ENCODE peak calls at places on chromosome 4, in nine cellular contexts. R, S, N, Y, V, L, P, H and M are unnamed samples.

GRCh38 chr4:8106451-8107025 is 52.1 kb downstream of the ABLIM2 start:
- DNase-seq in R (no peak), S (no peak), N (no peak), Y (no peak), V (no peak), L (no peak), P (no peak), H (no peak), M (no peak)

GRCh38 chr4:153471691-153472080 is 5.5 kb downstream of the TMEM131L start:
- DNase-seq in R (no peak), S (no peak), N (peak; percentile 72), Y (no peak), V (no peak), L (no peak), P (no peak), H (no peak), M (no peak)

GRCh38 chr4:168384437-168385141 is 66.0 kb upstream of the DDX60 start:
- DNase-seq in R (no peak), S (no peak), N (no peak), Y (no peak), V (no peak), L (no peak), P (no peak), H (no peak), M (no peak)

GRCh38 chr4:6121276-6121850 is 79.0 kb downstream of the JAKMIP1 start:
- DNase-seq in R (no peak), S (no peak), N (no peak), Y (no peak), V (no peak), L (no peak), P (no peak), H (no peak), M (no peak)

GRCh38 chr4:19309365-19309764 is 942.3 kb upstream of the SLIT2 start:
- DNase-seq in R (no peak), S (no peak), N (no peak), Y (no peak), V (no peak), L (no peak), P (no peak), H (no peak), M (peak; percentile 28)

GRCh38 chr4:118400362-118400761 is 47.6 kb upstream of the PRSS12 start:
- DNase-seq in R (no peak), S (no peak), N (no peak), Y (no peak), V (no peak), L (no peak), P (no peak), H (no peak), M (no peak)

GRCh38 chr4:153822316-153822715 is 33.4 kb upstream of the SFRP2 start:
- DNase-seq in R (no peak), S (no peak), N (no peak), Y (no peak), V (no peak), L (no peak), P (no peak), H (no peak), M (no peak)

GRCh38 chr4:105057370-105058096 is 89.1 kb upstream of the TET2 start:
- DNase-seq in R (no peak), S (no peak), N (no peak), Y (no peak), V (no peak), L (no peak), P (no peak), H (no peak), M (no peak)

GRCh38 chr4:156390599-156391296 is 437.1 kb upstream of the CTSO start:
- DNase-seq in R (no peak), S (no peak), N (no peak), Y (no peak), V (no peak), L (no peak), P (no peak), H (no peak), M (peak; percentile 32)

GRCh38 chr4:151485541-151486131 is 76.7 kb downstream of the FHIP1A start:
- DNase-seq in R (no peak), S (no peak), N (no peak), Y (no peak), V (no peak), L (no peak), P (no peak), H (no peak), M (no peak)

GRCh38 chr4:151801547-151802516 is 41.0 kb upstream of the GATB start:
- DNase-seq in R (no peak), S (no peak), N (peak; percentile 47), Y (peak; percentile 15), V (peak; percentile 25), L (peak; percentile 65), P (peak; percentile 37), H (peak; percentile 59), M (no peak)

GRCh38 chr4:173529505-173530325 is at the start of gene HAND2:
- DNase-seq in R (no peak), S (peak; percentile 84), N (no peak), Y (no peak), V (no peak), L (peak; percentile 81), P (no peak), H (peak; percentile 54), M (peak; percentile 67)

GRCh38 chr4:3524349-3524748 is 7.9 kb downstream of the LRPAP1 start:
- DNase-seq in R (no peak), S (peak; percentile 24), N (no peak), Y (no peak), V (no peak), L (no peak), P (no peak), H (peak; percentile 7), M (no peak)

GRCh38 chr4:62051332-62051731 is 851.2 kb downstream of the ADGRL3 start:
- DNase-seq in R (no peak), S (no peak), N (no peak), Y (no peak), V (no peak), L (no peak), P (no peak), H (no peak), M (no peak)

GRCh38 chr4:113851816-113852215 is 90.3 kb upstream of the CAMK2D start:
- DNase-seq in R (no peak), S (no peak), N (no peak), Y (no peak), V (peak; percentile 2), L (no peak), P (no peak), H (no peak), M (no peak)
- H3K4me3 ChIP-seq in R (no peak overlapping the region), S (no peak overlapping the region), N (no peak overlapping the region), Y (no peak overlapping the region), V (no peak overlapping the region), L (no peak overlapping the region), P (no peak overlapping the region), H (no peak overlapping the region), M (no peak overlapping the region)

GRCh38 chr4:41880840-41881831 is 54.1 kb upstream of the TMEM33 start:
- DNase-seq in R (no peak), S (no peak), N (no peak), Y (no peak), V (no peak), L (no peak), P (no peak), H (no peak), M (no peak)
- H3K4me3 ChIP-seq in R (peak overlapping the region; percentile 6), S (peak overlapping the region; percentile 56), N (no peak overlapping the region), Y (peak overlapping the region; percentile 57), V (no peak overlapping the region), L (peak overlapping the region; percentile 36), P (no peak overlapping the region), H (peak overlapping the region; percentile 41), M (peak overlapping the region; percentile 26)

GRCh38 chr4:11469900-11470708 is 41.4 kb upstream of the HS3ST1 start:
- DNase-seq in R (no peak), S (no peak), N (no peak), Y (no peak), V (no peak), L (no peak), P (no peak), H (no peak), M (no peak)

GRCh38 chr4:11470709-11471441 is 42.2 kb upstream of the HS3ST1 start:
- DNase-seq in R (no peak), S (no peak), N (no peak), Y (no peak), V (no peak), L (no peak), P (no peak), H (no peak), M (no peak)

GRCh38 chr4:11471613-11472012 is 42.9 kb upstream of the HS3ST1 start:
- DNase-seq in R (no peak), S (peak; percentile 57), N (peak; percentile 75), Y (peak; percentile 41), V (no peak), L (no peak), P (peak; percentile 29), H (no peak), M (no peak)

GRCh38 chr4:11468901-11469300 is 40.2 kb upstream of the HS3ST1 start:
- DNase-seq in R (no peak), S (no peak), N (no peak), Y (no peak), V (no peak), L (no peak), P (no peak), H (no peak), M (no peak)

DNA sequence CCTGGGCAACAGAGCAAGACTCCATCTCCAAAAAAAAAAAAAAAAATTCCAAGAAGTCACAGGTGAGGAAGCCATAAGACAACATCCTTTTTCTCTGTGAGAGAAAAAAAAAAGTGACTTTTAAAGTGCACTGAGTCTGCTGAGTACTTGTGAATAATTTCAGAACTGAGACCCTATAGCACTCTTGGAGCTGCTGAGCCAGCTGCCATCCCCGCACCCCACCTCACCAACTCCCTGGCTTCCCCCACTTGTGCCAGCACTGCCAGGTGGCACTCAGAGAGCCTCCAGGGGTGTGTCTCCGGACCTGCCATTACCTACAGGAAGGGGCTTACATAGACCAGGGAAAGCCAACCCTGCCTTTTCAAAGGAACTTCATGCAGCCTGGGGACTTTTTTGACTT is 39.2 kb upstream of the HS3ST1 start:
- DNase-seq in R (no peak), S (no peak), N (no peak), Y (no peak), V (no peak), L (no peak), P (no peak), H (no peak), M (no peak)
- H3K4me3 ChIP-seq in R (no peak overlapping the region), S (no peak overlapping the region), N (no peak overlapping the region), Y (no peak overlapping the region), V (no peak overlapping the region), L (no peak overlapping the region), P (no peak overlapping the region), H (no peak overlapping the region), M (no peak overlapping the region)

GRCh38 chr4:86356831-86357230 is 3.0 kb downstream of the MAPK10 start:
- DNase-seq in R (no peak), S (no peak), N (no peak), Y (no peak), V (no peak), L (no peak), P (no peak), H (no peak), M (no peak)

GRCh38 chr4:86357608-86358007 is 2.2 kb downstream of the MAPK10 start:
- DNase-seq in R (no peak), S (no peak), N (no peak), Y (no peak), V (no peak), L (no peak), P (no peak), H (no peak), M (no peak)

GRCh38 chr4:86358176-86358701 is 1.6 kb downstream of the MAPK10 start:
- DNase-seq in R (no peak), S (no peak), N (no peak), Y (no peak), V (no peak), L (no peak), P (no peak), H (no peak), M (no peak)

GRCh38 chr4:86362510-86362909 is 2.7 kb upstream of the MAPK10 start:
- DNase-seq in R (no peak), S (no peak), N (no peak), Y (no peak), V (no peak), L (no peak), P (no peak), H (no peak), M (no peak)

GRCh38 chr4:86359944-86360478 is at the start of gene MAPK10:
- DNase-seq in R (peak; percentile 4), S (peak; percentile 78), N (peak; percentile 69), Y (peak; percentile 35), V (no peak), L (peak; percentile 70), P (no peak), H (peak; percentile 54), M (peak; percentile 85)
- H3K4me3 ChIP-seq in R (peak within 1 kb of the TSS; percentile 42), S (no peak within 1 kb of the TSS), N (peak within 1 kb of the TSS; percentile 42), Y (peak within 1 kb of the TSS; percentile 29), V (no peak within 1 kb of the TSS), L (peak within 1 kb of the TSS; percentile 4), P (peak within 1 kb of the TSS; percentile 26), H (peak within 1 kb of the TSS; percentile 31), M (peak within 1 kb of the TSS; percentile 33)